ENCODE peak calls at places on chromosome 20, in four cellular contexts. V is mammary epithelial cell, X is OCI-LY7, I is hepatocyte. B is an unnamed sample.

GRCh38 chr20:45300961-45301360 is 5.7 kb upstream of the RBPJL start:
- DNase-seq in V (peak; percentile 13), X (peak; percentile 37), I (no peak), B (peak; percentile 53)

GRCh38 chr20:22466447-22467171 is 117.8 kb downstream of the FOXA2 start:
- DNase-seq in V (no peak), X (no peak), I (no peak), B (no peak)

GRCh38 chr20:13458860-13459451 is 179.8 kb downstream of the TASP1 start:
- DNase-seq in V (peak; percentile 35), X (peak; percentile 26), I (peak; percentile 24), B (peak; percentile 60)

GRCh38 chr20:6583134-6583738 is 184.2 kb upstream of the BMP2 start:
- DNase-seq in V (peak; percentile 58), X (peak; percentile 32), I (peak; percentile 76), B (peak; percentile 69)

GRCh38 chr20:58706150-58706892 is 13.7 kb downstream of the NPEPL1 start:
- DNase-seq in V (no peak), X (no peak), I (no peak), B (no peak)

GRCh38 chr20:9286501-9286900 is 217.6 kb downstream of the PLCB4 start:
- DNase-seq in V (no peak), X (no peak), I (no peak), B (peak; percentile 11)

GRCh38 chr20:35907017-35907685 is 47.2 kb downstream of the SCAND1 start:
- DNase-seq in V (no peak), X (no peak), I (no peak), B (no peak)

GRCh38 chr20:4944918-4945317 is 56.4 kb downstream of the SLC23A2 start:
- DNase-seq in V (no peak), X (no peak), I (no peak), B (peak; percentile 17)

GRCh38 chr20:23889775-23890187 is 10.2 kb upstream of the CST5 start:
- DNase-seq in V (peak; percentile 71), X (peak; percentile 37), I (peak; percentile 77), B (peak; percentile 62)

GRCh38 chr20:19817017-19817416 is 59.0 kb downstream of the RIN2 start:
- DNase-seq in V (peak; percentile 95), X (no peak), I (no peak), B (peak; percentile 95)

GRCh38 chr20:17928633-17929311 is 39.8 kb downstream of the SNX5 start:
- DNase-seq in V (no peak), X (no peak), I (peak; percentile 71), B (no peak)

GRCh38 chr20:57417051-57417689 is 26.0 kb downstream of the RBM38 start:
- DNase-seq in V (no peak), X (no peak), I (no peak), B (no peak)

GRCh38 chr20:21110811-21111210 is 4.7 kb upstream of the LINC00237 start:
- DNase-seq in V (no peak), X (no peak), I (no peak), B (no peak)

GRCh38 chr20:43914697-43915208 is at the start of gene TOX2:
- DNase-seq in V (no peak), X (no peak), I (peak; percentile 70), B (peak; percentile 73)

GRCh38 chr20:52103911-52104545 is 87.6 kb downstream of the ZFP64 start:
- DNase-seq in V (no peak), X (no peak), I (no peak), B (peak; percentile 30)

GRCh38 chr20:52104546-52105044 is 87.0 kb downstream of the ZFP64 start:
- DNase-seq in V (no peak), X (no peak), I (peak; percentile 18), B (peak; percentile 49)

GRCh38 chr20:52103469-52103910 is 88.1 kb downstream of the ZFP64 start:
- DNase-seq in V (no peak), X (no peak), I (no peak), B (peak; percentile 61)

GRCh38 chr20:52105573-52106422 is 85.8 kb downstream of the ZFP64 start:
- DNase-seq in V (peak; percentile 57), X (peak; percentile 14), I (peak; percentile 36), B (peak; percentile 55)

DNA sequence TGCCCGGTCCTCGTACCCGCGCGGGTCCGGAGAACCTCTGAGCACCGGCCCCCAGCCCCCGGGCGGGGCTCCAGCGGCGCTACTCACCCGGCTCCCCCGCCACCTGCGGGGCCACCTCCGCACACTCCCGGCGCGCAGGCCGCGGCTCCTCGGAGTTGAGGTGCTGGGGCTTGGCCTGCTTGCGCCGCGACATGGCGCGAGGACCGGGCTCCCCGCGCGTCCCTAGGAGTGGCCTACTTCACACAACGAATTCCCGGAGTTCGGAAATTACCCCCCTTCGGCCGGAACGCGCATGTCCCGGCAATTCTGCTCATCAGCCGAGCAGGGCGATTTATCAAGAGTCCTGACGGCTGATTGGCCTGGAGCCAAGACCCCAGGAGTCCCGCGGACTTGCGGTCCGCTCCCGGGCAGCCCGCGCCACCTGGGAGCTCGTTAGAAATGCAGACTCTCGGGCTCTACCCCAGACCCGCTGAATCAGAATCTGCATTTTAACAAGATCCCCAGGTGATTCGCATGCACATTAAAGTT is 86.5 kb downstream of the ZFP64 start:
- DNase-seq in V (peak; percentile 19), X (no peak), I (peak; percentile 46), B (peak; percentile 47)
- H3K27ac ChIP-seq in V (no peak overlapping the region), X (no peak overlapping the region), I (no peak overlapping the region), B (no peak overlapping the region)

DNA sequence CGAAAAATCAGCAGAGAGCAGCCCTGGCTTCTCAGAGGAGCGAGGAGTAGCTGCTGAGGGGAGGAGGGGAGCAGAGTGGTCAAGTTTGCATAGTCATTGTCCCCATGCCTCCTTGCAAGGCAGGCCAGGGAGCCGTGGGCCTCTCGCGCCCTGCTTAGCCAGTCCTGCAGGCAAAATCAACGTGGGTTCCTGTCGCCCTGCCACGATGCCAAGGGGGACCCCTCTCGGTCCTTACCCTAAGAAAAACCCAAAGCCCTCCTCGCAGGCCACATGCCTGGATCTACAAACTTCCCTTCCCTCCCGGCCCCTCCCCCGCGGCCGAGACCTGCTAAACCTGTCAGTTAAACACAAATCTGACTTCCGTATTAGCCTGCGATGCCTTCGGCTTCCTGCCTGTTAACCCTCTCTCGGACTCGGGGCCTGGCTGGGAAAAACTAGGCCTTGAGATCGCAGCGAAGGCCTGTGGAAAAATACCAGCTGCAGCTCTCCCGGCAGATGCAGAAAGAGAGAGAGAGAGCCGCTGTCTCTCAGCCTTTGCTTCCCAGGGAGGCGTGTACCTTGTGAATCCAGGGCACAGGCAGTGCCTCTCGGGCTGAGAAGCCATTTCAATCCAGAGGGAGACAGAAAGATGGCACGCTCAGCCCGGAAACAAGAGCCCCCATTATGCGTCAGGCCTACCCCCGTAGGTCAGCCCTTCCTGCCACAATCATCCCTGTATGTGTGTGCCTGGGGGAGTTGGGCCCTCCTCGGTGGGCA is 975 bp upstream of the ZMYND8 start:
- DNase-seq in V (peak; percentile 78), X (peak; percentile 88), I (peak; percentile 93), B (peak; percentile 90)
- H2AFZ ChIP-seq in V (peak overlapping the region; percentile 50), X (peak overlapping the region; percentile 21), I (peak overlapping the region; percentile 47), B (peak overlapping the region; percentile 86)

GRCh38 chr20:50856475-50857041 is 61.7 kb downstream of the BCAS4 start:
- DNase-seq in V (no peak), X (no peak), I (no peak), B (no peak)
- H3K27ac ChIP-seq in V (no peak overlapping the region), X (no peak overlapping the region), I (peak overlapping the region; percentile 75), B (no peak overlapping the region)

GRCh38 chr20:53652859-53653520 is 59.4 kb upstream of the ZNF217 start:
- DNase-seq in V (no peak), X (peak; percentile 41), I (no peak), B (no peak)

GRCh38 chr20:53655909-53656652 is 62.4 kb upstream of the ZNF217 start:
- DNase-seq in V (peak; percentile 31), X (no peak), I (no peak), B (peak; percentile 68)

GRCh38 chr20:53654932-53655674 is 61.5 kb upstream of the ZNF217 start:
- DNase-seq in V (no peak), X (peak; percentile 50), I (no peak), B (peak; percentile 26)

GRCh38 chr20:53656653-53657288 is 63.1 kb upstream of the ZNF217 start:
- DNase-seq in V (peak; percentile 39), X (no peak), I (no peak), B (peak; percentile 84)

DNA sequence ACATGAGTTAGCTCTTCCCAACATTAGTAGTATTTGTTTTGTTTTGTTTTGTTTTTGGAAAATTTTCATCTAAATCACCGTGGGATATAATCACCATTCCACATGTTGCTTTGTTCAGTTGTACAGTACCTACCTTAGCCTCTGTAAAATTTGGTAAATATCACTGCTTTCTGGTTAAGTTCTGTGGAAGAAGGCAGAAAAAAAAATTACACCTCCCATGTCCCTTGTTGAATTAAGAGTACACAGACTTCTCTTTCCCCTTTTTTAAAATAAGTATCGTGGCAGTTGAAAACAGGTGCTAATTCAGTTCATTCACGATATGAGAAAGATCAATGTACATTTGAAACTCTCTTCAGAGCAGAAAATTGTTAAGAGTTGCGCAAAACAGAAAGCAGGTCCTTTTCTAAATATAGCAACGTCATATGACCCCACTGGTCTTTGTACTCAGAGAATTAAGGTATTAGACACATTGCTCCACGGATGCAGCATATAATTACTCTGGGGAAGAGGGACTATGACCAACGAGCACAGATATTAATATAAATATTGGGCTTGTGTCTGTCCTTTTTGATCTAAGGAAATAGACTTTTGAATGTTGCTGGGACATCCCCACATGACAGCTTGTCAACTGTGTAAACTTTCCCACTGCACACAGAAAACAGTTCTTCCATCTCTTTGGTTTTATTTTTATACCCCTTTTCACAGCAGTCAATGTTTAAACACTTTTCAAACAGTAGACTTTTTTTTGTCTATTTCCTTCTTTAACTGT is 58.6 kb upstream of the ZNF217 start:
- DNase-seq in V (no peak), X (peak; percentile 77), I (peak; percentile 72), B (no peak)
- H2AFZ ChIP-seq in V (no peak overlapping the region), X (peak overlapping the region; percentile 88), I (peak overlapping the region; percentile 14), B (peak overlapping the region; percentile 49)

DNA sequence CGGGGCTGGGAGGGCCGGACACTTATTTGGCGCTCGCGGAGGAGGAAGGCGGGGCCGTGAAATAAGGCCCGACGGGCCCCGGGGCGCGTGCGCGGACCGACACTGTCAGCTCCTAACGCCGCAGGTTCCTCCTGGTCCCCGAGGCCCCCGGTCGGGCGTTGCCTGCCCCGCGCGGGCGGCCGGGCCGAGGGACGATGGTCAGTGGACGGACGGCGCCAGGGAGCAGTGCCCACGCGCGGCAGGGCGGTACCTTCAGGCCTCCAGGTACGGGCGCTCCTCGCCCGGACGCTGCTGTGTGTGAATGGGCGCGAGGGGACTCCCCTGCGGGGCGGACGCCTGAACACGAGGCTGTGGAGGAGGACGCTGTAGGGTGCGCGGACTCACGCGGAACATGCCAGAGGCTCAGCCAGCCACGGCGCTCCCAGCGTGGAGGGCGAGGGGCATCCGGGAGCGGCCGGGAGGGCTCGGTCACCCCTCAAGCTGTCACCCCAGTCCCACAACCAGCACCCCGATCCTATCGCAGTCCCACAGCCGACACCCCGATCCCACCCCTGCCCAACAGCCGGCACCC is 313 bp upstream of the GMEB2 start:
- DNase-seq in V (peak; percentile 94), X (peak; percentile 97), I (peak; percentile 99), B (peak; percentile 97)
- H3K27ac ChIP-seq in V (peak overlapping the region; percentile 62), X (peak overlapping the region; percentile 48), I (peak overlapping the region; percentile 97), B (peak overlapping the region; percentile 92)

DNA sequence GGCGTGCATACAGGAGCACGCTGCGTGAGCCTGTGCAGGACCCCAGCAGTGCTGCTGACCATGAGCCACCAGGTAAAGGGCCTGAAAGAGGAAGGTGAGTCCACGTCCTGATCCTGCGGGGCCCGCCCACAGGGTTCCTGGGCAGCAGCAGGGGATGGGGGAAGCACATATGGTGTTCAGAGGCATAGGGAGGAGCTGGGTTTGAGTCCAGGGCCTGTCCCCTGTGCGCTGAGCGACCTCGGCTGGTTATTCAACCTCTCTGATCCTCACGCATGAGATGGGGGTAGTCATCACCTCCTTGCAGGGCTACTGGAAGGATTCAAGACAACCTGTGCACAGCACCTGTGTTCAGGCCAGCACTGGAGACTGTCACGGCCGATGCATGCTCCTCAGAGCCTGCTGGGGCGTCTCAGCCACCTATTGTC is at the start of gene TMC2:
- DNase-seq in V (no peak), X (no peak), I (no peak), B (no peak)
- H2AFZ ChIP-seq in V (no peak within 1 kb of the TSS), X (no peak within 1 kb of the TSS), I (no peak within 1 kb of the TSS), B (no peak within 1 kb of the TSS)

GRCh38 chr20:1390552-1391403 is 2.1 kb downstream of the FKBP1A start:
- DNase-seq in V (peak; percentile 14), X (no peak), I (no peak), B (peak; percentile 40)
- H3K27ac ChIP-seq in V (no peak overlapping the region), X (no peak overlapping the region), I (no peak overlapping the region), B (peak overlapping the region; percentile 48)

B was measured in GM23248.